ENCODE peak calls at places on chromosomes 4 and X, in eight cellular contexts. P is tibial artery; R is CD8-positive, alpha-beta T cell; Y is SJSA1; L is lung; N is fibroblast of lung; W is upper lobe of right lung; H is cardiac muscle cell. U is an unnamed sample.

GRCh38 chr4:156771171-156771837 is 200.3 kb downstream of the PDGFC start:
- DNase-seq in P (peak; percentile 65), R (no peak), Y (peak; percentile 37), L (peak; percentile 61), N (peak; percentile 87), W (no peak), H (no peak), U (no peak)

GRCh38 chr4:150164956-150165355 is 86.7 kb downstream of the DCLK2 start:
- DNase-seq in P (no peak), R (no peak), Y (no peak), L (no peak), N (no peak), W (no peak), H (no peak), U (no peak)

GRCh38 chr4:169117591-169118081 is 107.6 kb upstream of the CBR4 start:
- DNase-seq in P (no peak), R (no peak), Y (peak; percentile 67), L (no peak), N (peak; percentile 85), W (no peak), H (no peak), U (no peak)

GRCh38 chr4:177163532-177163931 is 146.1 kb upstream of the NEIL3 start:
- DNase-seq in P (no peak), R (no peak), Y (no peak), L (no peak), N (peak; percentile 75), W (no peak), H (no peak), U (no peak)

GRCh38 chrX:9164086-9164485 is 130.2 kb upstream of the FAM9B start:
- DNase-seq in P (no peak), R (no peak), Y (no peak), L (no peak), N (peak; percentile 38), W (no peak), H (no peak), U (no peak)

GRCh38 chr4:170088686-170089085 is 1.1 kb downstream of the AADAT start:
- DNase-seq in P (no peak), R (no peak), Y (no peak), L (no peak), N (no peak), W (no peak), H (no peak), U (no peak)

GRCh38 chrX:16842684-16843083 is 27.5 kb downstream of the RBBP7 start:
- DNase-seq in P (no peak), R (no peak), Y (no peak), L (no peak), N (peak; percentile 50), W (no peak), H (no peak), U (no peak)

GRCh38 chr4:127012549-127012948 is 620.2 kb upstream of the INTU start:
- DNase-seq in P (no peak), R (no peak), Y (no peak), L (no peak), N (peak; percentile 86), W (no peak), H (no peak), U (no peak)

GRCh38 chr4:175125410-175126068 is 207.4 kb downstream of the ADAM29 start:
- DNase-seq in P (no peak), R (no peak), Y (no peak), L (no peak), N (no peak), W (no peak), H (no peak), U (no peak)

GRCh38 chr4:985123-985830 is 1.6 kb upstream of the IDUA start:
- DNase-seq in P (no peak), R (peak; percentile 41), Y (no peak), L (peak; percentile 74), N (peak; percentile 34), W (peak; percentile 94), H (peak; percentile 69), U (peak; percentile 55)

GRCh38 chr4:151922306-151922705 is 161.5 kb upstream of the GATB start:
- DNase-seq in P (no peak), R (no peak), Y (no peak), L (no peak), N (peak; percentile 50), W (no peak), H (no peak), U (no peak)

GRCh38 chr4:157421365-157421764 is 200.8 kb downstream of the GRIA2 start:
- DNase-seq in P (no peak), R (no peak), Y (no peak), L (no peak), N (no peak), W (no peak), H (no peak), U (no peak)

GRCh38 chrX:118271770-118272169 is 74.1 kb upstream of the WDR44 start:
- DNase-seq in P (no peak), R (no peak), Y (no peak), L (no peak), N (peak; percentile 8), W (no peak), H (no peak), U (no peak)

GRCh38 chr4:10347281-10347795 is 109.9 kb downstream of the ZNF518B start:
- DNase-seq in P (no peak), R (no peak), Y (no peak), L (no peak), N (no peak), W (no peak), H (no peak), U (no peak)

GRCh38 chrX:147838465-147839131 is 73.1 kb upstream of the FMR1 start:
- DNase-seq in P (no peak), R (no peak), Y (no peak), L (no peak), N (no peak), W (no peak), H (no peak), U (no peak)

GRCh38 chr4:158018090-158018808 is 154.6 kb downstream of the GASK1B start:
- DNase-seq in P (no peak), R (no peak), Y (no peak), L (no peak), N (peak; percentile 88), W (no peak), H (no peak), U (no peak)

GRCh38 chrX:103063918-103064434 is at the start of gene BEX1:
- DNase-seq in P (no peak), R (no peak), Y (no peak), L (no peak), N (peak; percentile 52), W (peak; percentile 63), H (peak; percentile 74), U (peak; percentile 59)

DNA sequence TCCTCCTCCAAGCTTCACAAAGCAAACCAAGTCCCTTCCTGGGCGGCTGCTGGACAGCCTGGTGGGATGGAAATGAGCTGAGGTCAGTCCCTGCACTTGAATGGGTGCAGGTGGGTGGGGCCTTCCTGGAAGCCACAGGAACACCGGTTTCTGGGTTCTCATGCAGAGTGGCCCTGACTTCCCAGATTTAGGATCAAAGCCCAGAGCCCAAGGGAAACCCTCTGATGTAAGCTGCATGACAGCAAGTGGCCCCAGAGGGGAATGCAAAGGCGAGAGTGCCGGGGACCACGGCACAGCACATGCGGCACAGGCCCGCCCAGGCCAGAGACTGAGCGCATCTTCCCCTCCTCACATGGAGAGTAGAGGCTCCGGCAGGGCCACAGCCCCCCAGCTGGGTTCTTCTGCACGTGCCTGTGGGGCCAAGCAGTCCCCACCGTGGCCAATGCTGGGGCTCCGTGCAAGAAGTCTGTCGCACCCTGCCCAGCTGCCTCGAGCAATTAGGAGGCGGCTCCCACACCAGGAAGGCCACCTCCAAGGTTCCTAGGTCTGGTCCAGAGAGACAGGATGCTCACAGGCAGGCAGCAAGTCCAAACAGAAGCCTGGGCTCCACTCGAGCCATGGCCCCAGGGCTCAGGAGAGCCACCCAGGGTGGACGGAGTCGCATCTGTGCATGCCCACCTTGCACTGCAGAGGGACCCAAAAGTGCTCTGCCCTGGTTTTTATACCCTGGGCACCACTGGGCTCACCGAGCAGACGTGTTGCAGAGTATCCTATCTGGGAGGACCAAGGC is 83.0 kb downstream of the HTRA3 start:
- DNase-seq in P (peak; percentile 56), R (no peak), Y (no peak), L (no peak), N (no peak), W (peak; percentile 75), H (no peak), U (no peak)
- H3K4me1 ChIP-seq in P (no peaks in the 10 kb centered on the region), R (no peaks in the 10 kb centered on the region), Y (no peaks in the 10 kb centered on the region), L (peaks cover 13% of the 10 kb centered on the region), N (peaks cover 3% of the 10 kb centered on the region), W (peaks cover 37% of the 10 kb centered on the region), H (no peaks in the 10 kb centered on the region), U (no peaks in the 10 kb centered on the region)

GRCh38 chr4:73178389-73178788 is 80.2 kb downstream of the ANKRD17 start:
- DNase-seq in P (no peak), R (no peak), Y (no peak), L (no peak), N (no peak), W (no peak), H (no peak), U (no peak)
- H3K36me3 ChIP-seq in P (peaks cover 15% of the 10 kb centered on the region), R (peaks cover 2% of the 10 kb centered on the region), Y (peaks cover 37% of the 10 kb centered on the region), L (peaks cover 3% of the 10 kb centered on the region), N (peaks cover 4% of the 10 kb centered on the region), W (peaks cover 7% of the 10 kb centered on the region), H (peaks cover 10% of the 10 kb centered on the region), U (peaks cover 7% of the 10 kb centered on the region)

DNA sequence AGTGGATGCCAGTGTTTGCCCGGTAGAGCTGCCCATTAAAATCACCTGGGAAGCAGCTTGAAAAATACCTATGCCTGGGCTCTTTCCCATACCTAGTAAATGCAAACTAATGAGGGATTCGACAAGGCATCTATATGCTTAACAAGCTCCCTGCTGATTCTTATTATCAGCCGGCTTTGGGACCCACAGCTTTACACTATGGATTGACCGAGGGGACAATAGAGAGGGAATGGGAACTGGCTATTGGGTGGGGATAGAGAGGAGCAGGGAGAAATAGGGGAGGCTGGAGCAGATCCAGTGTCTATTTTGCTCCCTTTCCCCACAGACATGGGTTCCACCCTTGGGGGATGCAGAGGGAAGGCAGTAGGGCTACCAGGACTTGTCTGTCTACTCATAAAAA is 103.1 kb upstream of the TEX13D start:
- DNase-seq in P (no peak), R (no peak), Y (no peak), L (no peak), N (no peak), W (no peak), H (no peak), U (no peak)
- H3K4me1 ChIP-seq in P (no peaks in the 10 kb centered on the region), R (peaks cover 3% of the 10 kb centered on the region), Y (no peaks in the 10 kb centered on the region), L (peaks cover 2% of the 10 kb centered on the region), N (no peaks in the 10 kb centered on the region), W (no peaks in the 10 kb centered on the region), H (no peaks in the 10 kb centered on the region), U (peaks cover 9% of the 10 kb centered on the region)

GRCh38 chr4:7842384-7843279 is 97.0 kb downstream of the AFAP1 start:
- DNase-seq in P (peak; percentile 91), R (no peak), Y (peak; percentile 97), L (no peak), N (peak; percentile 100), W (no peak), H (no peak), U (no peak)

GRCh38 chr4:7843831-7844230 is 95.8 kb downstream of the AFAP1 start:
- DNase-seq in P (no peak), R (no peak), Y (no peak), L (no peak), N (no peak), W (no peak), H (no peak), U (no peak)

GRCh38 chr4:7839856-7840255 is 99.8 kb downstream of the AFAP1 start:
- DNase-seq in P (no peak), R (no peak), Y (no peak), L (no peak), N (no peak), W (no peak), H (no peak), U (no peak)

GRCh38 chr4:7838136-7838782 is 101.4 kb downstream of the AFAP1 start:
- DNase-seq in P (no peak), R (no peak), Y (no peak), L (no peak), N (no peak), W (no peak), H (no peak), U (no peak)

GRCh38 chr4:7841071-7841470 is 98.6 kb downstream of the AFAP1 start:
- DNase-seq in P (no peak), R (no peak), Y (no peak), L (no peak), N (no peak), W (no peak), H (no peak), U (no peak)
- H3K36me3 ChIP-seq in P (no peaks in the 10 kb centered on the region), R (no peaks in the 10 kb centered on the region), Y (peaks cover 62% of the 10 kb centered on the region), L (no peaks in the 10 kb centered on the region), N (peaks cover 5% of the 10 kb centered on the region), W (peaks cover 13% of the 10 kb centered on the region), H (peaks cover 2% of the 10 kb centered on the region), U (no peaks in the 10 kb centered on the region)